ENCODE peak calls at places on chromosomes 4 and X, in four cellular contexts. One of them, this sample, is unnamed.
A peak's percentile ranks its signal among the peaks of the same experiment; 100 is the strongest.

GRCh38 chr4:80335554-80336358 is at the start of gene CFAP299:
- DNase-seq in transverse colon: peak; percentile 87
- DNase-seq in activated T-helper 1 cell treated with anti-CD3 and anti-CD28 coated beads, Interleukin-12 subunit alpha, Interleukin-12 subunit beta, Interleukin-2, Interleukin-4 antibody, amounts not matched to agents 30 ng/mL and 10 ng/mL and 1 ng/mL, durations not matched to agents 14 hours and 24 hours and 36 hours: peak; percentile 25
- DNase-seq in amygdala: peak; percentile 22
- DNase-seq in this sample: peak; percentile 88

GRCh38 chr4:92060333-92060732 is 243.4 kb upstream of the GRID2 start:
- DNase-seq in activated T-helper 1 cell treated with anti-CD3 and anti-CD28 coated beads, Interleukin-12 subunit alpha, Interleukin-12 subunit beta, Interleukin-2, Interleukin-4 antibody, amounts not matched to agents 30 ng/mL and 10 ng/mL and 1 ng/mL, durations not matched to agents 14 hours and 24 hours and 36 hours: no peak
- DNase-seq in amygdala: no peak
- DNase-seq in transverse colon: no peak
- DNase-seq in this sample: no peak

GRCh38 chr4:3851211-3851610 is 85.0 kb downstream of the ADRA2C start:
- DNase-seq in amygdala: no peak
- DNase-seq in activated T-helper 1 cell treated with anti-CD3 and anti-CD28 coated beads, Interleukin-12 subunit alpha, Interleukin-12 subunit beta, Interleukin-2, Interleukin-4 antibody, amounts not matched to agents 30 ng/mL and 10 ng/mL and 1 ng/mL, durations not matched to agents 14 hours and 24 hours and 36 hours: no peak
- DNase-seq in transverse colon: no peak
- DNase-seq in this sample: no peak

GRCh38 chr4:105765690-105766407 is 57.3 kb downstream of the GSTCD start:
- DNase-seq in activated T-helper 1 cell treated with anti-CD3 and anti-CD28 coated beads, Interleukin-12 subunit alpha, Interleukin-12 subunit beta, Interleukin-2, Interleukin-4 antibody, amounts not matched to agents 30 ng/mL and 10 ng/mL and 1 ng/mL, durations not matched to agents 14 hours and 24 hours and 36 hours: no peak
- DNase-seq in transverse colon: no peak
- DNase-seq in amygdala: no peak
- DNase-seq in this sample: no peak

GRCh38 chrX:31223817-31224216 is 152.0 kb upstream of the FTHL17 start:
- DNase-seq in amygdala: no peak
- DNase-seq in transverse colon: no peak
- DNase-seq in activated T-helper 1 cell treated with anti-CD3 and anti-CD28 coated beads, Interleukin-12 subunit alpha, Interleukin-12 subunit beta, Interleukin-2, Interleukin-4 antibody, amounts not matched to agents 30 ng/mL and 10 ng/mL and 1 ng/mL, durations not matched to agents 14 hours and 24 hours and 36 hours: no peak
- DNase-seq in this sample: no peak

GRCh38 chr4:794911-795725 is 30.8 kb downstream of the CPLX1 start:
- DNase-seq in activated T-helper 1 cell treated with anti-CD3 and anti-CD28 coated beads, Interleukin-12 subunit alpha, Interleukin-12 subunit beta, Interleukin-2, Interleukin-4 antibody, amounts not matched to agents 30 ng/mL and 10 ng/mL and 1 ng/mL, durations not matched to agents 14 hours and 24 hours and 36 hours: no peak
- DNase-seq in transverse colon: no peak
- DNase-seq in amygdala: no peak
- DNase-seq in this sample: no peak

GRCh38 chrX:71652405-71652804 is 14.9 kb upstream of the LOC101059915 start:
- DNase-seq in activated T-helper 1 cell treated with anti-CD3 and anti-CD28 coated beads, Interleukin-12 subunit alpha, Interleukin-12 subunit beta, Interleukin-2, Interleukin-4 antibody, amounts not matched to agents 30 ng/mL and 10 ng/mL and 1 ng/mL, durations not matched to agents 14 hours and 24 hours and 36 hours: peak; percentile 28
- DNase-seq in transverse colon: peak; percentile 49
- DNase-seq in amygdala: no peak
- DNase-seq in this sample: peak; percentile 72

GRCh38 chr4:52925531-52925968 is 63.4 kb downstream of the RASL11B start:
- DNase-seq in activated T-helper 1 cell treated with anti-CD3 and anti-CD28 coated beads, Interleukin-12 subunit alpha, Interleukin-12 subunit beta, Interleukin-2, Interleukin-4 antibody, amounts not matched to agents 30 ng/mL and 10 ng/mL and 1 ng/mL, durations not matched to agents 14 hours and 24 hours and 36 hours: no peak
- DNase-seq in transverse colon: no peak
- DNase-seq in amygdala: no peak
- DNase-seq in this sample: no peak

GRCh38 chrX:34559325-34559724 is 97.8 kb downstream of the TMEM47 start:
- DNase-seq in activated T-helper 1 cell treated with anti-CD3 and anti-CD28 coated beads, Interleukin-12 subunit alpha, Interleukin-12 subunit beta, Interleukin-2, Interleukin-4 antibody, amounts not matched to agents 30 ng/mL and 10 ng/mL and 1 ng/mL, durations not matched to agents 14 hours and 24 hours and 36 hours: no peak
- DNase-seq in transverse colon: no peak
- DNase-seq in amygdala: no peak
- DNase-seq in this sample: no peak

GRCh38 chrX:24870143-24870542 is 145.6 kb downstream of the ARX start:
- DNase-seq in amygdala: no peak
- DNase-seq in transverse colon: no peak
- DNase-seq in activated T-helper 1 cell treated with anti-CD3 and anti-CD28 coated beads, Interleukin-12 subunit alpha, Interleukin-12 subunit beta, Interleukin-2, Interleukin-4 antibody, amounts not matched to agents 30 ng/mL and 10 ng/mL and 1 ng/mL, durations not matched to agents 14 hours and 24 hours and 36 hours: no peak
- DNase-seq in this sample: no peak

This sample was measured in Peyer's patch.